ENCODE peak calls at places on chromosomes 2 and 18, in seven cellular contexts. Z is Ammon's horn; V is fibroblast of lung; H is stimulated activated CD8-positive, alpha-beta memory T cell treated with anti-CD3 and anti-CD28 coated beads, Interleukin-15, amount 100 ng/mL, for 1 hour; B is lung; I is HFFc6; J is activated CD4-positive, alpha-beta T cell treated with anti-CD3 and anti-CD28 coated beads, Interleukin-2, amount 10 ng/mL, durations not matched to agents 7 days and 5 days. T is an unnamed sample.
A peak's percentile ranks its signal among the peaks of the same experiment; 100 is the strongest.

GRCh38 chr2:217980036-217980435 is 22.8 kb downstream of the TNS1 start:
- DNase-seq in Z (no peak), V (no peak), H (no peak), B (no peak), I (peak; percentile 29), J (no peak), T (no peak)

GRCh38 chr2:238326801-238327365 is 6.6 kb downstream of the TRAF3IP1 start:
- DNase-seq in Z (no peak), V (no peak), H (no peak), B (no peak), I (no peak), J (no peak), T (no peak)

GRCh38 chr18:11163668-11164067 is 14.3 kb upstream of the PIEZO2 start:
- DNase-seq in Z (no peak), V (peak; percentile 28), H (no peak), B (no peak), I (no peak), J (no peak), T (peak; percentile 15)

GRCh38 chr18:68034293-68034692 is 517.8 kb upstream of the DSEL start:
- DNase-seq in Z (no peak), V (peak; percentile 12), H (no peak), B (no peak), I (peak; percentile 15), J (no peak), T (peak; percentile 4)

GRCh38 chr2:48209214-48209885 is 303.1 kb upstream of the FBXO11 start:
- DNase-seq in Z (no peak), V (peak; percentile 22), H (no peak), B (no peak), I (peak; percentile 61), J (no peak), T (no peak)

GRCh38 chr18:71784777-71785176 is 759.4 kb downstream of the CBLN2 start:
- DNase-seq in Z (no peak), V (no peak), H (no peak), B (no peak), I (no peak), J (no peak), T (no peak)

GRCh38 chr2:67923696-67924095 is 139.1 kb downstream of the C1D start:
- DNase-seq in Z (peak; percentile 7), V (peak; percentile 17), H (no peak), B (peak; percentile 31), I (no peak), J (no peak), T (no peak)

GRCh38 chr18:44627245-44627644 is 53.4 kb upstream of the SETBP1 start:
- DNase-seq in Z (no peak), V (no peak), H (no peak), B (no peak), I (peak; percentile 10), J (no peak), T (no peak)

GRCh38 chr2:30482025-30482424 is 35.0 kb downstream of the LCLAT1 start:
- DNase-seq in Z (no peak), V (no peak), H (no peak), B (no peak), I (no peak), J (no peak), T (no peak)

GRCh38 chr2:189676471-189676870 is 2.0 kb downstream of the ANKAR start:
- DNase-seq in Z (no peak), V (peak; percentile 55), H (no peak), B (no peak), I (no peak), J (no peak), T (peak; percentile 56)

GRCh38 chr2:111173856-111174255 is 53.1 kb downstream of the BCL2L11 start:
- DNase-seq in Z (no peak), V (no peak), H (no peak), B (no peak), I (no peak), J (no peak), T (no peak)

GRCh38 chr2:109210431-109211200 is 81.6 kb downstream of the SH3RF3 start:
- DNase-seq in Z (no peak), V (peak; percentile 46), H (no peak), B (no peak), I (peak; percentile 10), J (no peak), T (peak; percentile 29)

GRCh38 chr2:235095569-235095968 is 143.8 kb downstream of the SH3BP4 start:
- DNase-seq in Z (no peak), V (peak; percentile 44), H (no peak), B (no peak), I (no peak), J (no peak), T (no peak)

GRCh38 chr2:129062160-129062912 is 743.7 kb upstream of the HS6ST1 start:
- DNase-seq in Z (no peak), V (no peak), H (no peak), B (no peak), I (no peak), J (no peak), T (peak; percentile 5)

GRCh38 chr2:31324000-31324633 is 90.2 kb downstream of the EHD3 start:
- DNase-seq in Z (no peak), V (peak; percentile 28), H (no peak), B (no peak), I (no peak), J (no peak), T (no peak)

GRCh38 chr2:216914491-216914890 is 54.6 kb upstream of the TNP1 start:
- DNase-seq in Z (no peak), V (no peak), H (no peak), B (no peak), I (no peak), J (no peak), T (no peak)

GRCh38 chr18:41436772-41437171 is 518.3 kb upstream of the PIK3C3 start:
- DNase-seq in Z (no peak), V (no peak), H (no peak), B (no peak), I (no peak), J (no peak), T (no peak)

T was measured in astrocyte of the spinal cord.